ENCODE peak calls at places on chromosome 16, in four cellular contexts. P is NCI-H1105, X is GM13977, V is cardiac muscle cell. D is an unnamed sample.

GRCh38 chr16:65634291-65634690 is 512.4 kb upstream of the CDH11 start:
- DNase-seq in X (no peak), P (no peak), V (no peak), D (no peak)

GRCh38 chr16:50326835-50327465 is 41.8 kb downstream of the BRD7 start:
- DNase-seq in X (peak), P (no peak), V (peak), D (no peak)

GRCh38 chr16:19601083-19601976 is 45.8 kb downstream of the VPS35L start:
- DNase-seq in V (peak), X (peak), P (no peak), D (peak)

GRCh38 chr16:54847207-54847606 is 83.5 kb upstream of the IRX5 start:
- DNase-seq in P (peak), V (no peak), X (no peak), D (no peak)

GRCh38 chr16:8714143-8714542 is 39.7 kb downstream of the ABAT start:
- DNase-seq in P (no peak), X (no peak), V (peak), D (no peak)

GRCh38 chr16:85413713-85414663 is 199.1 kb upstream of the GSE1 start:
- DNase-seq in V (no peak), X (no peak), P (no peak), D (no peak)

GRCh38 chr16:69266334-69267063 is 44.7 kb upstream of the VPS4A start:
- DNase-seq in X (no peak), P (no peak), V (no peak), D (no peak)

GRCh38 chr16:426115-426905 is 861 bp downstream of the RAB11FIP3 start:
- DNase-seq in P (no peak), V (peak), X (peak), D (no peak)

GRCh38 chr16:89569506-89570341 is 5.8 kb upstream of the CPNE7 start:
- DNase-seq in X (no peak), V (no peak), P (no peak), D (no peak)

GRCh38 chr16:79316004-79316458 is 284.5 kb downstream of the MAF start:
- DNase-seq in P (no peak), X (no peak), V (no peak), D (no peak)

GRCh38 chr16:1126577-1126976 is 26.3 kb upstream of the CACNA1H start:
- DNase-seq in X (no peak), V (no peak), P (no peak), D (no peak)

GRCh38 chr16:27353853-27354252 is 40.1 kb downstream of the IL4R start:
- DNase-seq in X (no peak), V (no peak), P (no peak), D (no peak)

GRCh38 chr16:11060856-11061255 is 116.5 kb downstream of the CLEC16A start:
- DNase-seq in X (no peak), V (no peak), P (no peak), D (no peak)

GRCh38 chr16:15427648-15428239 is 6.6 kb upstream of the BMERB1 start:
- DNase-seq in X (peak), P (peak), V (peak), D (peak)

GRCh38 chr16:85082553-85083050 is 29.7 kb downstream of the CIBAR2 start:
- DNase-seq in P (peak), X (no peak), V (peak), D (no peak)

GRCh38 chr16:85195884-85196816 is 83.9 kb upstream of the CIBAR2 start:
- DNase-seq in P (no peak), X (no peak), V (no peak), D (no peak)

GRCh38 chr16:50604065-50604418 is 55.8 kb downstream of the NKD1 start:
- DNase-seq in P (no peak), X (no peak), V (no peak), D (no peak)

GRCh38 chr16:28876973-28877641 is 1.2 kb upstream of the ATP2A1 start:
- DNase-seq in V (no peak), P (no peak), X (no peak), D (no peak)

GRCh38 chr16:1413684-1414531 is 596 bp downstream of the UNKL start:
- DNase-seq in V (peak), X (peak), P (peak), D (peak)

GRCh38 chr16:12096828-12097522 is 120.4 kb downstream of the SNX29 start:
- DNase-seq in P (no peak), X (no peak), V (no peak), D (no peak)

GRCh38 chr16:68658258-68658973 is 13.3 kb downstream of the CDH3 start:
- DNase-seq in P (no peak), V (peak), X (no peak), D (no peak)

GRCh38 chr16:4788489-4788889 is 344 bp upstream of the SEPTIN12 start:
- DNase-seq in V (peak), X (no peak), P (no peak), D (peak)

GRCh38 chr16:51392651-51393187 is 241.6 kb upstream of the SALL1 start:
- DNase-seq in X (no peak), V (no peak), P (no peak), D (no peak)

GRCh38 chr16:71229344-71229743 is 1.2 kb downstream of the HYDIN start:
- DNase-seq in V (no peak), X (no peak), P (no peak), D (no peak)

GRCh38 chr16:75806487-75806886 is 80.2 kb upstream of the CPHXL start:
- DNase-seq in X (no peak), V (no peak), P (no peak), D (no peak)

GRCh38 chr16:67425046-67425445 is 5.9 kb upstream of the HSD11B2 start:
- DNase-seq in X (no peak), P (no peak), V (no peak), D (no peak)

GRCh38 chr16:49701867-49702494 is 153.9 kb downstream of the ZNF423 start:
- DNase-seq in P (no peak), X (no peak), V (peak), D (no peak)

GRCh38 chr16:2095918-2096582 is 39.6 kb downstream of the PKD1 start:
- DNase-seq in V (no peak), P (no peak), X (no peak), D (no peak)

GRCh38 chr16:79176987-79177386 is 423.6 kb downstream of the MAF start:
- DNase-seq in P (no peak), X (no peak), V (no peak), D (no peak)

D was measured in HuH-7.